ENCODE peak calls at places on chromosome 18, in five cellular contexts. A, G, U, Q and H are unnamed samples.

GRCh38 chr18:13452448-13452811 is 233.9 kb downstream of the LDLRAD4 start:
- DNase-seq in U (peak; percentile 65), A (peak; percentile 69), Q (peak; percentile 16), G (no peak), H (no peak)

GRCh38 chr18:50678651-50679415 is 118.9 kb downstream of the MAPK4 start:
- DNase-seq in A (no peak), Q (no peak), G (no peak), U (no peak), H (no peak)

GRCh38 chr18:48868468-48869466 is 82.0 kb downstream of the SMAD7 start:
- DNase-seq in Q (no peak), G (no peak), U (no peak), A (peak; percentile 31), H (no peak)

GRCh38 chr18:9017900-9018217 is 84.6 kb upstream of the NDUFV2 start:
- DNase-seq in A (no peak), Q (no peak), G (no peak), U (no peak), H (no peak)

GRCh38 chr18:33517950-33518349 is 60.1 kb upstream of the ASXL3 start:
- DNase-seq in Q (no peak), A (no peak), G (no peak), U (no peak), H (no peak)

GRCh38 chr18:11817229-11817628 is 34.0 kb upstream of the CHMP1B start:
- DNase-seq in G (no peak), Q (no peak), U (no peak), A (no peak), H (no peak)

GRCh38 chr18:38552729-38553411 is 987.3 kb upstream of the CELF4 start:
- DNase-seq in A (no peak), G (no peak), Q (no peak), U (no peak), H (no peak)

GRCh38 chr18:74023220-74023619 is 124.4 kb downstream of the FBXO15 start:
- DNase-seq in U (no peak), A (no peak), G (no peak), Q (no peak), H (no peak)

GRCh38 chr18:8695932-8696510 is 9.3 kb upstream of the MTCL1 start:
- DNase-seq in G (no peak), Q (no peak), U (no peak), A (no peak), H (no peak)

GRCh38 chr18:5538541-5538940 is 5.3 kb downstream of the EPB41L3 start:
- DNase-seq in G (no peak), Q (no peak), A (no peak), U (no peak), H (no peak)

GRCh38 chr18:62773691-62774090 is 58.4 kb downstream of the PHLPP1 start:
- DNase-seq in A (no peak), G (no peak), U (no peak), Q (no peak), H (no peak)

GRCh38 chr18:51097046-51097822 is 67.2 kb downstream of the SMAD4 start:
- DNase-seq in U (no peak), G (no peak), A (no peak), Q (no peak), H (no peak)

GRCh38 chr18:78739843-78740677 is 239.6 kb upstream of the SALL3 start:
- DNase-seq in Q (no peak), U (no peak), A (no peak), G (no peak), H (no peak)

GRCh38 chr18:76955529-76956170 is 133.3 kb downstream of the ZNF236 start:
- DNase-seq in G (no peak), A (peak; percentile 46), U (no peak), Q (no peak), H (no peak)

GRCh38 chr18:49247786-49248185 is 212.7 kb downstream of the DYM start:
- DNase-seq in A (no peak), G (no peak), Q (no peak), U (peak; percentile 68), H (no peak)

GRCh38 chr18:35236964-35237363 is 3.9 kb upstream of the ZNF397 start:
- DNase-seq in U (no peak), Q (no peak), A (no peak), G (no peak), H (no peak)

GRCh38 chr18:74582642-74583041 is 15.0 kb upstream of the ZNF407 start:
- DNase-seq in G (no peak), Q (no peak), A (no peak), U (no peak), H (no peak)

GRCh38 chr18:22349317-22349898 is 68.3 kb downstream of the CTAGE1 start:
- DNase-seq in Q (no peak), A (no peak), U (peak; percentile 91), G (no peak), H (peak; percentile 54)

GRCh38 chr18:48184118-48184517 is 225.1 kb downstream of the ZBTB7C start:
- DNase-seq in Q (no peak), A (no peak), U (peak; percentile 7), G (no peak), H (no peak)

GRCh38 chr18:46019956-46020355 is 52.1 kb downstream of the PSTPIP2 start:
- DNase-seq in A (no peak), G (no peak), U (no peak), Q (no peak), H (no peak)

GRCh38 chr18:675307-675706 is 17.9 kb downstream of the TYMS start:
- DNase-seq in A (no peak), Q (no peak), U (no peak), G (no peak), H (no peak)
- H3K4me3 ChIP-seq in A (no peak overlapping the region), Q (no peak overlapping the region), U (no peak overlapping the region), G (no peak overlapping the region), H (no peak overlapping the region)

DNA sequence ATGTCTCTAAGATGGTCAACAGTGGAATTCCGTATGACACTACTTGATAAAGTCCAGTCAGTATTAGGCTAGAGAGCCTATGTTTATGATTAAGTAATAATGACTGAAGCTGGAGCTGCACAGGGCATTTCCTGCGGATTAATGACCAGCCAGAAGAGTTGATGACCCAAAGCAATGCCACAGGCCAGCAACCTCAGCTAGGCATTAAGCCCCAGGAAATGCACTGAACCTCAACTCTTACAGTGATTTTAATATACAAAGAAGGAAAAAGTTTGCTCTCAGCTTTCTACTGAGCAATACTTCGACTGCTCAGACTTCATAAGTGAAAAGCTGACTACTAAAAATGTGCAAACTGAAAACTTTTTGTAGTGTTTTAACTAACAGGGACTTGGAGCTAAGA is 3.9 kb downstream of the KCTD1 start:
- DNase-seq in G (no peak), U (no peak), Q (no peak), A (no peak), H (no peak)
- H3K4me3 ChIP-seq in G (peak overlapping the region; percentile 81), U (no peak overlapping the region), Q (no peak overlapping the region), A (peak overlapping the region; percentile 30), H (no peak overlapping the region)

DNA sequence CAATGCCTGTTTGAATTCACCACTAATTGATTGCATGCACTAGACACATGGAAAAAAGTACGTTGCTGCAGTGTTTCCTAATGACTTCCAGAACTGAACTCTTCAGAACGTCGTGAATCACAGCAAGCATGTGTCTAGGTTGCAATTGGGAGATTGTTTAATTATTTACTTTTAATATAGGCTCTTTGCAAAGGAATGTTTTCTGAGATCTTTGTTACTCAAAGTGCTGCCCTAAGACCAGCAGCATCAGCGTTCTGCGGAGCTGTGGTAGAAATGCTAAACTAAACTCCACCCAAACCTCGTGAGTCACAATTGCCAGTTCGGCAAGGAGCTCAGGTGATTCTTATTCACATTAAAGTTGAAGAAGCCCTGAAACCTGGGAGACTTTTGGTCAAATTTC is 52.8 kb upstream of the CCDC68 start:
- DNase-seq in Q (peak; percentile 18), G (no peak), U (no peak), A (no peak), H (no peak)
- H3K4me3 ChIP-seq in Q (no peak overlapping the region), G (no peak overlapping the region), U (no peak overlapping the region), A (no peak overlapping the region), H (no peak overlapping the region)

GRCh38 chr18:79934311-79935097 is 16.9 kb downstream of the SLC66A2 start:
- DNase-seq in A (peak; percentile 72), U (no peak), G (peak; percentile 65), Q (no peak), H (no peak)

GRCh38 chr18:79933765-79934164 is 17.7 kb downstream of the SLC66A2 start:
- DNase-seq in U (no peak), Q (peak; percentile 45), G (no peak), A (no peak), H (no peak)

GRCh38 chr18:79935925-79936324 is 15.5 kb downstream of the SLC66A2 start:
- DNase-seq in A (no peak), U (no peak), Q (no peak), G (no peak), H (no peak)

GRCh38 chr18:79935499-79935898 is 16.0 kb downstream of the SLC66A2 start:
- DNase-seq in G (no peak), Q (no peak), A (no peak), U (no peak), H (peak; percentile 10)

DNA sequence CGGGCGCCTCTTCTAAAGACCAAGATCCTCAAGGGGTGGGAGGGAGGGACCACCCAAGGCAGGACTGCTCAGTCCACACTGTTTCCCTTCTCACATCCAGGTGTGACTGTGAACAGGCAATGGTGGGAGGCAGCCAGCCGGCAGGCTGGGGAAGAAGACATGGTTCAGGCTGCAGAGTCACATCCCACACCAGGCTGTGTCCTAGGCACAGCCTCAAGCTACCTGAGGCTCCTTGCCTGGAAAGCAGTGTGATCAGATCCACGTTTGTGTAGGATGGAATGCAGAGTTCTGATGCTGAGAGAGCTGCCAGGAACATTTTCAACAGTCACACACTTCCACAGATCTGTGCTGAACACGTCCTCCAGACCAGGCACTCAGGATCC is 16.4 kb downstream of the SLC66A2 start:
- DNase-seq in A (no peak), U (no peak), Q (no peak), G (no peak), H (peak; percentile 12)
- H3K4me3 ChIP-seq in A (no peak overlapping the region), U (no peak overlapping the region), Q (no peak overlapping the region), G (no peak overlapping the region), H (no peak overlapping the region)

GRCh38 chr18:61335737-61336555 is 2.7 kb downstream of the CDH20 start:
- DNase-seq in A (no peak), U (peak; percentile 46), G (no peak), Q (no peak), H (no peak)

GRCh38 chr18:61334491-61334850 is 1.2 kb downstream of the CDH20 start:
- DNase-seq in G (no peak), A (no peak), U (peak; percentile 10), Q (no peak), H (no peak)

GRCh38 chr18:61334951-61335736 is 1.9 kb downstream of the CDH20 start:
- DNase-seq in G (no peak), Q (no peak), A (no peak), U (peak; percentile 11), H (no peak)

GRCh38 chr18:61333271-61333745 is at the start of gene CDH20:
- DNase-seq in A (no peak), Q (no peak), G (no peak), U (no peak), H (no peak)

DNA sequence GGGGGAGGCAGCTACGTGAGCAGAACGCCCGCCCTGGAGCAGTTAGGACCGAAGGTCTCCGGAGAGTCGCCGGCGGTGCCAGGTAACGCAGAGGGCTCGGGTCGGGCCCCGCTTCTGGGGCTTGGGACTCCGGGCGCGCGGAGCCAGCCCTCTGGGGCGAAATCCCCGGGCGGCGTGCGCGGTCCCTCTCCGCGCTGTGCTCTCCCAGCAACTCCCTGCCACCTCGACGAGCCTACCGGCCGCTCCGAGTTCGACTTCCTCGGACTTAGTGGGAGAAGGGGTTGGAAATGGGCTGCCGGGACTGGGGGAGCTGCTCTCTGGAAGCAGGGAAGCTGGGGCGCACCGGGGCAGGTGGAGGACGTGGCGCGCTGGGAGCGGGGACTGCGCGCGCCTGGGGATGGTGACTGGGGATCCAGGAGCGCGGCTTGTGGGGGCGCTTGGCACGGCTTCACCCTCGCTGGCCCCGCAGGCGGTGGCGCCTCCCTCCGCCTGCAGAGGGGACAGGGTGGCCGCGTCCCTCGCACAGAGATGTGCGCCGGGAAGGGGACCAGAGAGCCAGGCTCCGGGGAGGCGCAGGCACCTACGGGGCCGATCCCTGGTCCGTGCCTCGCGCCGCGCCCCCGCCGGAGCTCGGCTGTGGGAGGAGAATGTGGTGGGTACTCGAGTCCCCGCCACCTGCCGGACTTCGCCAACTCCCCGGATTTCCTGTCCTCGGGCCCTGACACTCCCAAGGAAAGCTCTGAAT is 688 bp downstream of the CDH20 start:
- DNase-seq in A (no peak), G (no peak), U (peak; percentile 24), Q (no peak), H (no peak)
- H3K4me3 ChIP-seq in A (peak overlapping the region; percentile 30), G (peak overlapping the region; percentile 59), U (peak overlapping the region; percentile 66), Q (peak overlapping the region; percentile 23), H (no peak overlapping the region)